ENCODE peak calls at places on chromosome 9, in five cellular contexts. R is neuronal stem cell; Y is adipocyte; A is naive thymus-derived CD4-positive, alpha-beta T cell; J is hepatocyte. I is an unnamed sample. For H3K4me1, the result is how much of the 10 kb centered on the place peaks cover.

GRCh38 chr9:87601175-87601574 is 103.5 kb downstream of the DAPK1 start:
- DNase-seq in R (no peak), Y (no peak), A (no peak), J (peak), I (peak)

GRCh38 chr9:31542384-31543055 is 841.9 kb upstream of the ACO1 start:
- DNase-seq in R (no peak), Y (peak), A (no peak), J (peak), I (no peak)

GRCh38 chr9:96136992-96137665 is 164.8 kb downstream of the HSD17B3 start:
- DNase-seq in R (no peak), Y (peak), A (no peak), J (peak), I (peak)

GRCh38 chr9:114694719-114695269 is 12.8 kb upstream of the TEX48 start:
- DNase-seq in R (no peak), Y (no peak), A (no peak), J (no peak), I (no peak)

GRCh38 chr9:69453746-69454145 is 128.7 kb downstream of the ENTREP1 start:
- DNase-seq in R (no peak), Y (no peak), A (no peak), J (no peak), I (no peak)

GRCh38 chr9:133687856-133688761 is 50.0 kb downstream of the SARDH start:
- DNase-seq in R (no peak), Y (no peak), A (no peak), J (no peak), I (peak)

GRCh38 chr9:136098844-136099243 is 3.8 kb upstream of the NACC2 start:
- DNase-seq in R (no peak), Y (no peak), A (no peak), J (no peak), I (peak)

GRCh38 chr9:136107953-136108647 is 10.6 kb downstream of the TMEM250 start:
- DNase-seq in R (no peak), Y (no peak), A (no peak), J (no peak), I (no peak)

GRCh38 chr9:8826281-8826680 is 1026.7 kb upstream of the DMAC1 start:
- DNase-seq in R (no peak), Y (no peak), A (no peak), J (no peak), I (no peak)

GRCh38 chr9:117448066-117448465 is 33.2 kb upstream of the ASTN2 start:
- DNase-seq in R (no peak), Y (no peak), A (no peak), J (no peak), I (no peak)

GRCh38 chr9:73116030-73116429 is 35.6 kb upstream of the ANXA1 start:
- DNase-seq in R (no peak), Y (peak), A (no peak), J (peak), I (no peak)

GRCh38 chr9:107491081-107492053 is 1.8 kb upstream of the KLF4 start:
- DNase-seq in R (no peak), Y (peak), A (no peak), J (peak), I (peak)

GRCh38 chr9:136902259-136902821 is 16.0 kb downstream of the TRAF2 start:
- DNase-seq in R (no peak), Y (peak), A (peak), J (peak), I (peak)

GRCh38 chr9:16191237-16191636 is 638.4 kb downstream of the CCDC171 start:
- DNase-seq in R (no peak), Y (peak), A (no peak), J (no peak), I (no peak)

GRCh38 chr9:11319477-11320060 is 706.8 kb upstream of the PTPRD start:
- DNase-seq in R (peak), Y (peak), A (no peak), J (peak), I (no peak)

GRCh38 chr9:81116340-81117207 is 572.8 kb downstream of the TLE1 start:
- DNase-seq in R (no peak), Y (no peak), A (no peak), J (no peak), I (no peak)

GRCh38 chr9:81108391-81108790 is 581.0 kb downstream of the TLE1 start:
- DNase-seq in R (no peak), Y (no peak), A (no peak), J (no peak), I (no peak)

GRCh38 chr9:81113408-81114124 is 575.8 kb downstream of the TLE1 start:
- DNase-seq in R (no peak), Y (no peak), A (no peak), J (no peak), I (no peak)

GRCh38 chr9:81108821-81109220 is 580.5 kb downstream of the TLE1 start:
- DNase-seq in R (no peak), Y (no peak), A (no peak), J (no peak), I (no peak)

GRCh38 chr9:81112638-81113037 is 576.7 kb downstream of the TLE1 start:
- DNase-seq in R (no peak), Y (no peak), A (no peak), J (no peak), I (no peak)
- H3K4me1 ChIP-seq in R (under half), Y (under half), A (under half), J (under half), I (under half)

GRCh38 chr9:85263288-85263687 is 478.5 kb downstream of the AGTPBP1 start:
- DNase-seq in R (no peak), Y (no peak), A (no peak), J (no peak), I (no peak)
- H3K4me3 ChIP-seq in R (no peak), Y (no peak), A (no peak), J (no peak), I (no peak)

GRCh38 chr9:112541690-112542089 is 55.1 kb downstream of the KIAA1958 start:
- DNase-seq in R (no peak), Y (peak), A (no peak), J (no peak), I (no peak)
- H3K4me1 ChIP-seq in R (under half), Y (under half), A (under half), J (under half), I (under half)

GRCh38 chr9:91963711-91964240 is 13.7 kb upstream of the ROR2 start:
- DNase-seq in R (no peak), Y (no peak), A (no peak), J (no peak), I (no peak)
- H3K4me3 ChIP-seq in R (no peak), Y (no peak), A (no peak), J (no peak), I (no peak)

GRCh38 chr9:36357639-36358038 is 42.4 kb downstream of the RNF38 start:
- DNase-seq in R (no peak), Y (no peak), A (no peak), J (no peak), I (no peak)

GRCh38 chr9:36363448-36363847 is 36.6 kb downstream of the RNF38 start:
- DNase-seq in R (no peak), Y (no peak), A (no peak), J (no peak), I (no peak)

GRCh38 chr9:36358486-36358885 is 41.6 kb downstream of the RNF38 start:
- DNase-seq in R (no peak), Y (no peak), A (no peak), J (no peak), I (no peak)
- H3K4me1 ChIP-seq in R (under half), Y (under half), A (under half), J (under half), I (under half)

DNA sequence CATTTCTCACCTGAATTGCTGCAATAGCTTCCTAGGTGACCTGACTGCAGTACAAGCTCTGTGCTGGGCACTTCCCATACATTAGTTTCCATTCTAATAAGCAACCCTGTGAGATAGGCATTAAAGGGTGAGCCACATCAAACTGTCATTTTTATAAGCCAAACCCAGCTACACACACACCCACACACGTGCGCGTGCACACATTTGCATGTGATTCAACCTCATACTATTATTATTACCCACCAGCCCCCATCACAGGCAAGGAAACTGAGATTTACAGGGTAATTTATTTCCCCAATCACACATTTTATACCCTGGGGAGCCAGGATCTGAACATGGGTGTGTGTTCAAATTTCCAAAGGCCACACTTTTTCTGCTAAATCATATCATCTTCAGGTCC is 93.6 kb downstream of the TTLL11 start:
- DNase-seq in R (no peak), Y (no peak), A (no peak), J (no peak), I (no peak)
- H3K4me3 ChIP-seq in R (no peak), Y (no peak), A (no peak), J (no peak), I (no peak)

DNA sequence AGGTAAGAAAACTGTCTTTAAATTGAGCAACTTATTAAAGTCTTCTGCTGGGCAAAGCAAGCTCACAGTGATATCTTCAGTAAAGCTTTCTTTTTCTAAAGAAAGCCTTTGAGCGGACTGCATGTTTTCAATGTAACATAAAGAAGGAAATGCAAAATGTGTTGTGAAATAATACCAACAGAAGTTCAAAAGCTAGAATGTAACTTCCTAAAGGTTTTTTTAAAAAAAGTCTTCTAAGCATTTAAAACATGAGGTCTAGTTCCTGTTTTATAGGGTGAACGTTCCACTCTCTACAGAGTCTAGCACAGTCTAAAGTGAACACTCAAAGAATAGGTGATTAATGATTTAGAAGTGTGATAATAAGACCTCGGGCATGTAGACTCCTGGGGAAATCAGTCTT is 62.9 kb downstream of the DENND1A start:
- DNase-seq in R (no peak), Y (no peak), A (no peak), J (no peak), I (no peak)
- H3K4me1 ChIP-seq in R (under half), Y (under half), A (under half), J (under half), I (under half)

GRCh38 chr9:3478549-3478953 is 47.2 kb downstream of the RFX3 start:
- DNase-seq in R (no peak), Y (peak), A (no peak), J (no peak), I (no peak)

GRCh38 chr9:3479516-3480352 is 46.1 kb downstream of the RFX3 start:
- DNase-seq in R (no peak), Y (no peak), A (no peak), J (no peak), I (no peak)

GRCh38 chr9:3474821-3475220 is 51.0 kb downstream of the RFX3 start:
- DNase-seq in R (no peak), Y (no peak), A (no peak), J (no peak), I (no peak)

GRCh38 chr9:3475300-3476020 is 50.3 kb downstream of the RFX3 start:
- DNase-seq in R (no peak), Y (no peak), A (no peak), J (no peak), I (no peak)

GRCh38 chr9:3477236-3477834 is 48.5 kb downstream of the RFX3 start:
- DNase-seq in R (no peak), Y (no peak), A (no peak), J (no peak), I (no peak)
- H3K4me3 ChIP-seq in R (no peak), Y (no peak), A (peak), J (no peak), I (no peak)

GRCh38 chr9:88994820-88995180 is 3.5 kb downstream of the S1PR3 start:
- DNase-seq in R (no peak), Y (peak), A (no peak), J (no peak), I (no peak)

GRCh38 chr9:88995205-88995604 is 3.9 kb downstream of the S1PR3 start:
- DNase-seq in R (no peak), Y (peak), A (no peak), J (no peak), I (no peak)

GRCh38 chr9:88996046-88997005 is 5.1 kb downstream of the S1PR3 start:
- DNase-seq in R (no peak), Y (no peak), A (no peak), J (no peak), I (no peak)

GRCh38 chr9:88993871-88994819 is 2.9 kb downstream of the S1PR3 start:
- DNase-seq in R (no peak), Y (no peak), A (no peak), J (no peak), I (no peak)

GRCh38 chr9:88995627-88996026 is 4.4 kb downstream of the S1PR3 start:
- DNase-seq in R (no peak), Y (no peak), A (no peak), J (no peak), I (no peak)
- H3K4me1 ChIP-seq in R (under half), Y (under half), A (under half), J (under half), I (under half)

GRCh38 chr9:79573697-79573976 is 1.9 kb downstream of the TLE4 start:
- DNase-seq in R (no peak), Y (no peak), A (no peak), J (peak), I (no peak)

GRCh38 chr9:79575560-79575959 is 3.8 kb downstream of the TLE4 start:
- DNase-seq in R (no peak), Y (peak), A (no peak), J (no peak), I (no peak)

GRCh38 chr9:79574166-79574565 is 2.4 kb downstream of the TLE4 start:
- DNase-seq in R (no peak), Y (peak), A (no peak), J (no peak), I (no peak)

GRCh38 chr9:79572891-79573696 is 1.3 kb downstream of the TLE4 start:
- DNase-seq in R (no peak), Y (peak), A (peak), J (peak), I (peak)

GRCh38 chr9:79574716-79575242 is 3.0 kb downstream of the TLE4 start:
- DNase-seq in R (no peak), Y (peak), A (no peak), J (no peak), I (no peak)
- H3K4me3 ChIP-seq in R (peak), Y (peak), A (peak), J (peak), I (peak)